ENCODE peak calls at places on chromosome 10, in seven cellular contexts. J is neuronal stem cell, I is IMR-90, F is mesendoderm, W is H1, D is H9, U is trophoblast cell. A is an unnamed sample.

GRCh38 chr10:113612154-113612553 is 51.7 kb downstream of the NRAP start:
- DNase-seq in F (no peak), D (no peak), U (no peak), I (no peak), J (no peak), W (no peak), A (no peak)

GRCh38 chr10:132516771-132517725 is 20.5 kb upstream of the INPP5A start:
- DNase-seq in I (peak; percentile 96), F (peak; percentile 97), W (peak; percentile 47), D (peak; percentile 86), U (peak; percentile 80), J (peak; percentile 51), A (peak; percentile 98)

GRCh38 chr10:109784236-109784635 is 139.1 kb downstream of the XPNPEP1 start:
- DNase-seq in I (no peak), J (no peak), W (no peak), F (peak; percentile 54), U (no peak), D (no peak), A (no peak)

GRCh38 chr10:70324341-70324861 is 40.6 kb upstream of the NPFFR1 start:
- DNase-seq in F (peak; percentile 29), W (no peak), D (peak; percentile 60), J (peak; percentile 8), U (no peak), I (no peak), A (no peak)

GRCh38 chr10:78905940-78906308 is 162.8 kb upstream of the ZMIZ1 start:
- DNase-seq in F (no peak), W (no peak), J (no peak), I (no peak), D (peak; percentile 30), U (no peak), A (no peak)

GRCh38 chr10:10193848-10194247 is 823.8 kb upstream of the CELF2 start:
- DNase-seq in D (peak; percentile 28), U (no peak), F (peak; percentile 48), W (no peak), I (no peak), J (no peak), A (no peak)

GRCh38 chr10:124524991-124525653 is 63.5 kb downstream of the LHPP start:
- DNase-seq in J (no peak), D (no peak), F (no peak), U (no peak), W (no peak), I (no peak), A (peak; percentile 63)

GRCh38 chr10:121812031-121812430 is 115.8 kb downstream of the ATE1 start:
- DNase-seq in W (no peak), U (peak; percentile 57), D (no peak), J (no peak), F (no peak), I (no peak), A (no peak)

GRCh38 chr10:124282326-124282725 is 136.4 kb downstream of the OAT start:
- DNase-seq in J (no peak), I (no peak), D (no peak), U (no peak), W (no peak), F (no peak), A (no peak)

GRCh38 chr10:43117777-43118583 is 20.3 kb upstream of the CSGALNACT2 start:
- DNase-seq in I (no peak), U (no peak), D (no peak), W (no peak), F (no peak), J (no peak), A (no peak)

GRCh38 chr10:63573068-63573697 is 52.0 kb downstream of the REEP3 start:
- DNase-seq in D (no peak), W (no peak), I (peak; percentile 87), J (no peak), U (no peak), F (no peak), A (peak; percentile 70)

GRCh38 chr10:16520900-16521299 is 779 bp downstream of the C1QL3 start:
- DNase-seq in I (peak; percentile 12), F (peak; percentile 59), J (no peak), D (peak; percentile 59), U (no peak), W (no peak), A (peak; percentile 16)

GRCh38 chr10:34698979-34699378 is 116.1 kb downstream of the PARD3 start:
- DNase-seq in J (no peak), W (no peak), U (no peak), F (peak; percentile 51), D (no peak), I (peak; percentile 47), A (no peak)
- H4K8ac ChIP-seq in J (no peak overlapping the region), W (no peak overlapping the region), U (no peak overlapping the region), F (no peak overlapping the region), D (no peak overlapping the region), I (no peak overlapping the region), A (no peak overlapping the region)

GRCh38 chr10:1431229-1431628 is 306.1 kb downstream of the ADARB2 start:
- DNase-seq in F (no peak), D (no peak), W (no peak), U (no peak), I (no peak), J (no peak), A (no peak)
- H3K23ac ChIP-seq in F (no peak overlapping the region), D (no peak overlapping the region), W (no peak overlapping the region), U (no peak overlapping the region), I (no peak overlapping the region), J (no peak overlapping the region), A (no peak overlapping the region)

DNA sequence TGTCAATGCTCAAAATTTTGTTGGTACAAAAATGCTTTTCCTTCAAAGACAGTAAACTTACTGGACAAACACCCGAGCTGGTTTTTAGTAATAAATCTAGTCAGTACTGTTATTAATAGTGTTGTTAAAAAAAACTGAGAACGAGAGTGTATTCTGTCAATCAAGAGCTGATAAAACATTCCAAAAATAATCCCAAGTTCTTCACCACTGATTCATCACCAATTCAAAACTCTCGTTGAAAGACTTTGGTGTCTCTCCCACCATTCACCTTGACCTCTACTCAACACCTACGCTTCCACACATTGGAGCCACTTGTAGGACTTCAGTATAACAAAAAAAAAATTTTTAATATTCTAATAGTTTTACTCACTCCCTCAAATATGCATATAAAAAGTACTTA is 279.2 kb downstream of the PARD3 start:
- DNase-seq in J (no peak), I (no peak), D (no peak), U (no peak), F (no peak), W (no peak), A (no peak)
- H4K8ac ChIP-seq in J (no peak overlapping the region), I (no peak overlapping the region), D (no peak overlapping the region), U (no peak overlapping the region), F (no peak overlapping the region), W (no peak overlapping the region), A (no peak overlapping the region)

DNA sequence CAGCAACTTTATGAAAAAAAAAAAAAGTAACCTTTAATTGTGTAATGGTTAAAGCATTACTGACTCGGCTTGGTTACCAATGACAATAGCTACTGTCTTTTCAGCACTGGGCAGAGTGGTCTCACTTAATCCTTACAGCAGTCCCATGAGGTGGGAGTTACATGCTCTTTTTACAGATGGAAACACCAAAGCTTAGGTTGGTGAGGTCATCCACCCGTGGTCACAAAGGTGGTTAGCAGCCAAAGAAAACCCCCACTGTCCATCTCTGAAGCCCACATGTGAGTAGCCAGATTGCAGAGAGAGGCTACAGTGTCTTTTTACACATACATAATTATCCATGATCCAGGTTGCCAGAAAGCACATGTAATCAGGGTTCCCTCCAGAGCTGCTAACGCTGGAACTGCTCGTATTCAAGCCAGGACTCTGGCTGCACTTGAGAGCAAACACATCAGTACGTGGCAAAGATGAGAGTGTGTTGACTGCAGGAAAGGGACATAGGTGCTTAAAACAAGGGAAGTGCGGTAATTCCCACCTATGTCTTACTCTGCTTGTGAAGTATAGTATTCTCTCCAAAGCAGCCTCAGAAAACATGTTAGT is 24.6 kb upstream of the ANKRD2 start:
- DNase-seq in J (no peak), F (no peak), U (no peak), I (peak; percentile 43), D (no peak), W (no peak), A (peak; percentile 38)
- H3K23ac ChIP-seq in J (no peak overlapping the region), F (no peak overlapping the region), U (peak overlapping the region; percentile 29), I (no peak overlapping the region), D (no peak overlapping the region), W (no peak overlapping the region), A (no peak overlapping the region)

GRCh38 chr10:108307925-108308312 is 1143.4 kb upstream of the SORCS1 start:
- DNase-seq in U (no peak), J (no peak), D (no peak), I (no peak), F (no peak), W (no peak), A (no peak)

GRCh38 chr10:108303149-108303548 is 1138.6 kb upstream of the SORCS1 start:
- DNase-seq in F (no peak), D (no peak), W (no peak), J (no peak), I (no peak), U (no peak), A (no peak)

DNA sequence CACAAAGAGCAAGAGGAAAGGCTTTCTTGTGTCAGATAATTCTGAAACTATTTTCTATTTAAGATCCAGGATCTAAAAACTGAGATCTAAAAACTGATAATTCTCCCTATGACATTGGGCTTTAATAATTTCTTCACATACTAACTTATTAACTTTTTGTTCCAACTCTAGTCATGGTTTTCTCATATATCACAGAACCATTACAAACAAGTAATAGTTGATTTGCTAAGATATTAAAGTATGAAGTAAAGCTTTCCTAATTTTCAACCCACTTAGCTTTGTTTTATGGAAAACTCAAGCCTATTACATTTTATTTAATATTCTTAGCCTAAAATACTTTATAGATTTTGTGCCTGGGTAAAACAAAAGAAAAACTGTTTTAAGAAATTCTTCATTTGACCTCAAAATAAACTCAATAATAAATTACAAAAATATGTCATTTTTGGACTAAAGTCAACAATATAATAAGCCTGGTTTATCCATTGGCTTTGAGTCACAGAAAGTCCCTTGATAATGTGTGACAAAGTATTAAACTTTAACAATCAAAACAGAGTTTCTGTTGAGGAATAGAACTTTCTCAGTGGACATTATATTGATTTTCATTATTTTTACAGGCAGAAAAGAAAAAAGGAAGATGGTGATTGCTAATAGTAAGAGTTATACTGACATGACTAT is 1142.9 kb upstream of the SORCS1 start:
- DNase-seq in F (no peak), I (no peak), J (no peak), D (no peak), U (no peak), W (no peak), A (no peak)
- H4K8ac ChIP-seq in F (no peak overlapping the region), I (no peak overlapping the region), J (no peak overlapping the region), D (no peak overlapping the region), U (no peak overlapping the region), W (no peak overlapping the region), A (no peak overlapping the region)

A was measured in mesenchymal stem cell.